ENCODE peak calls at places on chromosomes 7 and 10, in eight cellular contexts. One of them, this sample, is unnamed.
A peak's percentile ranks its signal among the peaks of the same experiment; 100 is the strongest.

GRCh38 chr7:117302396-117302795 is 20.5 kb downstream of the WNT2 start:
- ATAC-seq in Right ventricle myocardium superior: no peak
- ATAC-seq in lower lobe of right lung: no peak
- ATAC-seq in activated CD8-positive, alpha-beta T cell treated with anti-CD3 and anti-CD28 coated beads, Interleukin-2, amount 10 ng/mL, durations not matched to agents 7 days and 5 days: no peak
- ATAC-seq in aorta: no peak
- ATAC-seq in A549: no peak
- ATAC-seq in T-helper 17 cell: no peak
- ATAC-seq in GM23338: no peak
- ATAC-seq in this sample: no peak

GRCh38 chr7:143434660-143435059 is 8.6 kb upstream of the TAS2R60 start:
- ATAC-seq in Right ventricle myocardium superior: peak; percentile 51
- ATAC-seq in lower lobe of right lung: peak; percentile 30
- ATAC-seq in activated CD8-positive, alpha-beta T cell treated with anti-CD3 and anti-CD28 coated beads, Interleukin-2, amount 10 ng/mL, durations not matched to agents 7 days and 5 days: no peak
- ATAC-seq in aorta: no peak
- ATAC-seq in A549: peak; percentile 39
- ATAC-seq in T-helper 17 cell: no peak
- ATAC-seq in GM23338: no peak
- ATAC-seq in this sample: peak; percentile 96

GRCh38 chr7:27066148-27066547 is 29.7 kb downstream of the HOXA1 start:
- ATAC-seq in Right ventricle myocardium superior: no peak
- ATAC-seq in lower lobe of right lung: no peak
- ATAC-seq in activated CD8-positive, alpha-beta T cell treated with anti-CD3 and anti-CD28 coated beads, Interleukin-2, amount 10 ng/mL, durations not matched to agents 7 days and 5 days: no peak
- ATAC-seq in aorta: no peak
- ATAC-seq in A549: no peak
- ATAC-seq in T-helper 17 cell: no peak
- ATAC-seq in GM23338: no peak
- ATAC-seq in this sample: peak; percentile 26

GRCh38 chr10:112782176-112782907 is 167.7 kb upstream of the TCF7L2 start:
- ATAC-seq in Right ventricle myocardium superior: peak; percentile 91
- ATAC-seq in lower lobe of right lung: peak; percentile 47
- ATAC-seq in activated CD8-positive, alpha-beta T cell treated with anti-CD3 and anti-CD28 coated beads, Interleukin-2, amount 10 ng/mL, durations not matched to agents 7 days and 5 days: no peak
- ATAC-seq in aorta: peak; percentile 83
- ATAC-seq in A549: no peak
- ATAC-seq in T-helper 17 cell: no peak
- ATAC-seq in GM23338: no peak
- ATAC-seq in this sample: no peak

GRCh38 chr10:102782698-102783540 is 39.2 kb downstream of the WBP1L start:
- ATAC-seq in Right ventricle myocardium superior: peak; percentile 75
- ATAC-seq in lower lobe of right lung: peak; percentile 88
- ATAC-seq in activated CD8-positive, alpha-beta T cell treated with anti-CD3 and anti-CD28 coated beads, Interleukin-2, amount 10 ng/mL, durations not matched to agents 7 days and 5 days: no peak
- ATAC-seq in aorta: peak; percentile 83
- ATAC-seq in A549: no peak
- ATAC-seq in T-helper 17 cell: no peak
- ATAC-seq in GM23338: no peak
- ATAC-seq in this sample: peak; percentile 65

GRCh38 chr7:140206963-140207362 is 30.2 kb upstream of the KDM7A start:
- ATAC-seq in Right ventricle myocardium superior: no peak
- ATAC-seq in lower lobe of right lung: no peak
- ATAC-seq in activated CD8-positive, alpha-beta T cell treated with anti-CD3 and anti-CD28 coated beads, Interleukin-2, amount 10 ng/mL, durations not matched to agents 7 days and 5 days: no peak
- ATAC-seq in aorta: no peak
- ATAC-seq in A549: no peak
- ATAC-seq in T-helper 17 cell: no peak
- ATAC-seq in GM23338: no peak
- ATAC-seq in this sample: no peak

GRCh38 chr7:67937717-67938191 is 941.1 kb downstream of the TYW1 start:
- ATAC-seq in Right ventricle myocardium superior: no peak
- ATAC-seq in lower lobe of right lung: peak; percentile 59
- ATAC-seq in activated CD8-positive, alpha-beta T cell treated with anti-CD3 and anti-CD28 coated beads, Interleukin-2, amount 10 ng/mL, durations not matched to agents 7 days and 5 days: no peak
- ATAC-seq in aorta: no peak
- ATAC-seq in A549: peak; percentile 95
- ATAC-seq in T-helper 17 cell: no peak
- ATAC-seq in GM23338: no peak
- ATAC-seq in this sample: no peak

GRCh38 chr10:109906346-109906745 is 17.0 kb downstream of the XPNPEP1 start:
- ATAC-seq in Right ventricle myocardium superior: no peak
- ATAC-seq in lower lobe of right lung: no peak
- ATAC-seq in activated CD8-positive, alpha-beta T cell treated with anti-CD3 and anti-CD28 coated beads, Interleukin-2, amount 10 ng/mL, durations not matched to agents 7 days and 5 days: no peak
- ATAC-seq in aorta: no peak
- ATAC-seq in A549: no peak
- ATAC-seq in T-helper 17 cell: no peak
- ATAC-seq in GM23338: no peak
- ATAC-seq in this sample: no peak

GRCh38 chr7:44811093-44811492 is 14.6 kb downstream of the PPIA start:
- ATAC-seq in Right ventricle myocardium superior: no peak
- ATAC-seq in lower lobe of right lung: no peak
- ATAC-seq in activated CD8-positive, alpha-beta T cell treated with anti-CD3 and anti-CD28 coated beads, Interleukin-2, amount 10 ng/mL, durations not matched to agents 7 days and 5 days: no peak
- ATAC-seq in aorta: no peak
- ATAC-seq in A549: no peak
- ATAC-seq in T-helper 17 cell: no peak
- ATAC-seq in GM23338: no peak
- ATAC-seq in this sample: peak; percentile 65

GRCh38 chr10:17984056-17984455 is 32.3 kb downstream of the SLC39A12 start:
- ATAC-seq in Right ventricle myocardium superior: no peak
- ATAC-seq in lower lobe of right lung: no peak
- ATAC-seq in activated CD8-positive, alpha-beta T cell treated with anti-CD3 and anti-CD28 coated beads, Interleukin-2, amount 10 ng/mL, durations not matched to agents 7 days and 5 days: no peak
- ATAC-seq in aorta: no peak
- ATAC-seq in A549: no peak
- ATAC-seq in T-helper 17 cell: no peak
- ATAC-seq in GM23338: no peak
- ATAC-seq in this sample: no peak

GRCh38 chr7:94374231-94374630 is 20.5 kb upstream of the COL1A2 start:
- ATAC-seq in Right ventricle myocardium superior: peak; percentile 87
- ATAC-seq in lower lobe of right lung: peak; percentile 78
- ATAC-seq in activated CD8-positive, alpha-beta T cell treated with anti-CD3 and anti-CD28 coated beads, Interleukin-2, amount 10 ng/mL, durations not matched to agents 7 days and 5 days: no peak
- ATAC-seq in aorta: peak; percentile 93
- ATAC-seq in A549: peak; percentile 59
- ATAC-seq in T-helper 17 cell: no peak
- ATAC-seq in GM23338: peak; percentile 93
- ATAC-seq in this sample: no peak

GRCh38 chr10:100072514-100072913 is 9.2 kb downstream of the CPN1 start:
- ATAC-seq in Right ventricle myocardium superior: no peak
- ATAC-seq in lower lobe of right lung: no peak
- ATAC-seq in activated CD8-positive, alpha-beta T cell treated with anti-CD3 and anti-CD28 coated beads, Interleukin-2, amount 10 ng/mL, durations not matched to agents 7 days and 5 days: no peak
- ATAC-seq in aorta: no peak
- ATAC-seq in A549: no peak
- ATAC-seq in T-helper 17 cell: no peak
- ATAC-seq in GM23338: no peak
- ATAC-seq in this sample: no peak

GRCh38 chr10:59864141-59864962 is 42.0 kb downstream of the CCDC6 start:
- ATAC-seq in Right ventricle myocardium superior: peak; percentile 48
- ATAC-seq in lower lobe of right lung: peak; percentile 45
- ATAC-seq in activated CD8-positive, alpha-beta T cell treated with anti-CD3 and anti-CD28 coated beads, Interleukin-2, amount 10 ng/mL, durations not matched to agents 7 days and 5 days: peak; percentile 76
- ATAC-seq in aorta: no peak
- ATAC-seq in A549: no peak
- ATAC-seq in T-helper 17 cell: peak; percentile 52
- ATAC-seq in GM23338: peak; percentile 26
- ATAC-seq in this sample: no peak

GRCh38 chr7:34036069-34036920 is 131.0 kb downstream of the BMPER start:
- ATAC-seq in Right ventricle myocardium superior: peak; percentile 59
- ATAC-seq in lower lobe of right lung: no peak
- ATAC-seq in activated CD8-positive, alpha-beta T cell treated with anti-CD3 and anti-CD28 coated beads, Interleukin-2, amount 10 ng/mL, durations not matched to agents 7 days and 5 days: no peak
- ATAC-seq in aorta: no peak
- ATAC-seq in A549: peak; percentile 82
- ATAC-seq in T-helper 17 cell: no peak
- ATAC-seq in GM23338: peak; percentile 73
- ATAC-seq in this sample: peak; percentile 76

GRCh38 chr10:52276163-52276562 is 37.9 kb upstream of the DKK1 start:
- ATAC-seq in Right ventricle myocardium superior: no peak
- ATAC-seq in lower lobe of right lung: no peak
- ATAC-seq in activated CD8-positive, alpha-beta T cell treated with anti-CD3 and anti-CD28 coated beads, Interleukin-2, amount 10 ng/mL, durations not matched to agents 7 days and 5 days: no peak
- ATAC-seq in aorta: no peak
- ATAC-seq in A549: no peak
- ATAC-seq in T-helper 17 cell: no peak
- ATAC-seq in GM23338: no peak
- ATAC-seq in this sample: no peak

GRCh38 chr7:155963771-155964195 is 151.5 kb upstream of the SHH start:
- ATAC-seq in Right ventricle myocardium superior: no peak
- ATAC-seq in lower lobe of right lung: no peak
- ATAC-seq in activated CD8-positive, alpha-beta T cell treated with anti-CD3 and anti-CD28 coated beads, Interleukin-2, amount 10 ng/mL, durations not matched to agents 7 days and 5 days: no peak
- ATAC-seq in aorta: no peak
- ATAC-seq in A549: no peak
- ATAC-seq in T-helper 17 cell: no peak
- ATAC-seq in GM23338: no peak
- ATAC-seq in this sample: no peak

This sample was measured in esophagus mucosa.